ENCODE peak calls at places on chromosomes 4 and X, in eight cellular contexts. K, N, G, R, Y, I, Z and W are unnamed samples.

GRCh38 chr4:65535128-65535527 is 135.2 kb downstream of the EPHA5 start:
- DNase-seq in K (no peak), N (no peak), G (peak), R (no peak), Y (no peak), I (no peak), Z (no peak), W (no peak)

GRCh38 chr4:142350886-142351285 is 495.2 kb downstream of the INPP4B start:
- DNase-seq in K (no peak), N (no peak), G (no peak), R (no peak), Y (no peak), I (no peak), Z (no peak), W (no peak)

GRCh38 chr4:41177016-41177415 is 37.3 kb downstream of the APBB2 start:
- DNase-seq in K (no peak), N (no peak), G (peak), R (no peak), Y (no peak), I (peak), Z (no peak), W (no peak)

GRCh38 chrX:45743081-45743533 is 542.4 kb upstream of the DIPK2B start:
- DNase-seq in K (no peak), N (no peak), G (peak), R (no peak), Y (no peak), I (peak), Z (peak), W (no peak)

GRCh38 chr4:142405021-142405991 is 440.8 kb downstream of the INPP4B start:
- DNase-seq in K (peak), N (no peak), G (peak), R (no peak), Y (no peak), I (peak), Z (peak), W (peak)

GRCh38 chr4:175330652-175331051 is 412.5 kb downstream of the ADAM29 start:
- DNase-seq in K (no peak), N (no peak), G (peak), R (no peak), Y (no peak), I (no peak), Z (no peak), W (no peak)

GRCh38 chrX:45699158-45699557 is 498.5 kb upstream of the DIPK2B start:
- DNase-seq in K (no peak), N (no peak), G (peak), R (no peak), Y (no peak), I (no peak), Z (no peak), W (no peak)

GRCh38 chr4:4327652-4328121 is 37.6 kb downstream of the ZBTB49 start:
- DNase-seq in K (no peak), N (no peak), G (no peak), R (no peak), Y (peak), I (no peak), Z (no peak), W (no peak)

GRCh38 chrX:38694394-38694793 is 106.9 kb upstream of the MID1IP1 start:
- DNase-seq in K (no peak), N (no peak), G (peak), R (no peak), Y (no peak), I (no peak), Z (no peak), W (no peak)

GRCh38 chr4:128725405-128725804 is 84.1 kb upstream of the JADE1 start:
- DNase-seq in K (no peak), N (no peak), G (no peak), R (no peak), Y (no peak), I (no peak), Z (no peak), W (no peak)

GRCh38 chr4:2261853-2262144 is at the start of gene MXD4:
- DNase-seq in K (no peak), N (no peak), G (no peak), R (no peak), Y (no peak), I (no peak), Z (no peak), W (no peak)

GRCh38 chr4:140213116-140213515 is 59.1 kb upstream of the MAML3 start:
- DNase-seq in K (no peak), N (no peak), G (no peak), R (no peak), Y (no peak), I (no peak), Z (no peak), W (no peak)

GRCh38 chr4:7073526-7074390 is 5.9 kb upstream of the GRPEL1 start:
- DNase-seq in K (no peak), N (no peak), G (peak), R (no peak), Y (no peak), I (peak), Z (no peak), W (no peak)

GRCh38 chr4:78529569-78530209 is 21.9 kb upstream of the ANXA3 start:
- DNase-seq in K (no peak), N (no peak), G (peak), R (no peak), Y (no peak), I (no peak), Z (no peak), W (no peak)

GRCh38 chrX:15356444-15356843 is 21.1 kb upstream of the PIGA start:
- DNase-seq in K (no peak), N (no peak), G (no peak), R (no peak), Y (no peak), I (no peak), Z (no peak), W (no peak)

GRCh38 chr4:6595897-6596537 is 21.0 kb downstream of the MAN2B2 start:
- DNase-seq in K (no peak), N (no peak), G (no peak), R (no peak), Y (no peak), I (no peak), Z (no peak), W (no peak)

GRCh38 chrX:64580605-64581004 is 185.4 kb upstream of the MTMR8 start:
- DNase-seq in K (no peak), N (no peak), G (no peak), R (no peak), Y (no peak), I (no peak), Z (no peak), W (no peak)